ENCODE peak calls at places on chromosomes 5 and 9, in seven cellular contexts. D is esophagus muscularis mucosa, W is suprapubic skin, R is upper lobe of left lung, M is SK-N-SH, I is GM12878, G is spleen. A is an unnamed sample. For H3K36me3, the result is how much of the 10 kb centered on the place peaks cover.

GRCh38 chr5:94884294-94884693 is 265.8 kb downstream of the SLF1 start:
- DNase-seq in G (no peak), W (no peak), R (no peak), M (no peak), I (no peak), D (no peak), A (no peak)

GRCh38 chr5:50564079-50564478 is 102.4 kb upstream of the PARP8 start:
- DNase-seq in I (peak), M (no peak), R (no peak), G (no peak), W (no peak), D (no peak), A (no peak)

GRCh38 chr5:142821733-142822487 is 51.7 kb downstream of the ARHGAP26 start:
- DNase-seq in G (no peak), M (no peak), W (no peak), D (no peak), I (no peak), R (no peak), A (no peak)

GRCh38 chr5:104189031-104189430 is 626.4 kb upstream of the NUDT12 start:
- DNase-seq in G (no peak), I (no peak), R (no peak), M (no peak), W (no peak), D (no peak), A (no peak)

GRCh38 chr5:172909931-172910502 is 49.2 kb upstream of the RPL26L1 start:
- DNase-seq in W (no peak), D (no peak), I (no peak), M (no peak), R (no peak), G (no peak), A (peak)

GRCh38 chr9:82923410-82924242 is 139.3 kb downstream of the RASEF start:
- DNase-seq in M (no peak), W (no peak), G (no peak), D (no peak), I (no peak), R (no peak), A (no peak)

GRCh38 chr5:130871346-130872086 is 293.5 kb downstream of the HINT1 start:
- DNase-seq in I (no peak), R (no peak), M (peak), D (no peak), G (no peak), W (peak), A (no peak)

GRCh38 chr9:76374702-76375543 is 19.3 kb downstream of the RFK start:
- DNase-seq in G (no peak), W (no peak), I (no peak), M (no peak), D (peak), R (peak), A (peak)

DNA sequence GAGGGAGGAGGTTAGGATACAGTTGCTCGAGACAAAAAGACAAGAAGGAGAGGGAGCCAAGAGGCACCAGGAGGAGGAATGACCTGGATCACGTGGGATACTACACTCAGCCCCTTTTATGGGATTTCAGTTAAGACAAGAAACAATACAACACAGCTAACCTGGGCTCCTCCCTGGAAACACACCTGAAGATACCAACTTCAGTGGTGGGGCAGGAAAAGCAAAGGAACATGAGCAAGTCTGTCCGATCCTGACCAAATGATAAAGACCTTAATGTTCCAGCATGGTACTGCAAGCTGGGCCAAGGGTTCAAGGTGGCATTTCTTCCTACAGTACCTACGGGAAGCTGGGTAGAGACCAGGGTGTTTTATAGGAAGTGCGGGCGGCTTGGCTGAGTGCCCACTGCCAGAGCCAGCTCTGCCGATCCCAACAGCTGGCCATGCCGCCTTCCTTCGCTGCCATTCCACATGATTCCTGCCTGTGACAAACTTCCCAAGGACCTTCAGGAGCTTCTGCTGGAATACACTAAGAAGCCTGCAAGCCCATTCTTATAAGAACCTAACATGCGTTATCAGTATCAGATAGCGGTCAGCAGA is 22.1 kb downstream of the MYO10 start:
- DNase-seq in G (no peak), W (no peak), R (no peak), M (no peak), I (no peak), D (no peak), A (no peak)
- H3K27ac ChIP-seq in G (no peak), W (no peak), R (no peak), M (no peak), I (no peak), D (no peak), A (no peak)

GRCh38 chr9:104745852-104746251 is 1.6 kb upstream of the NIPSNAP3A start:
- DNase-seq in G (no peak), R (no peak), M (no peak), D (no peak), W (no peak), I (no peak), A (no peak)

GRCh38 chr9:104740596-104740995 is 6.9 kb upstream of the NIPSNAP3A start:
- DNase-seq in I (no peak), M (no peak), G (no peak), W (no peak), R (no peak), D (no peak), A (no peak)

GRCh38 chr9:104746285-104746684 is 1.2 kb upstream of the NIPSNAP3A start:
- DNase-seq in R (no peak), D (no peak), M (no peak), W (no peak), G (no peak), I (no peak), A (no peak)

GRCh38 chr9:104746798-104747197 is 685 bp upstream of the NIPSNAP3A start:
- DNase-seq in R (no peak), M (no peak), G (no peak), I (no peak), D (no peak), W (no peak), A (no peak)

GRCh38 chr9:104743377-104743985 is 4.0 kb upstream of the NIPSNAP3A start:
- DNase-seq in D (no peak), W (no peak), I (peak), G (no peak), R (no peak), M (peak), A (no peak)
- TF ChIP-seq POLR2AphosphoS5 in D (no peak), W (no peak), I (no peak), G (no peak), R (no peak), M (no peak), A (no peak)

GRCh38 chr5:68296895-68297294 is 81.3 kb downstream of the PIK3R1 start:
- DNase-seq in G (no peak), I (no peak), R (no peak), M (no peak), W (no peak), D (no peak), A (no peak)

GRCh38 chr5:68299105-68299504 is 83.5 kb downstream of the PIK3R1 start:
- DNase-seq in W (no peak), D (no peak), M (no peak), G (no peak), R (no peak), I (no peak), A (no peak)

GRCh38 chr5:68299575-68299974 is 84.0 kb downstream of the PIK3R1 start:
- DNase-seq in D (no peak), I (no peak), M (no peak), R (no peak), G (no peak), W (no peak), A (no peak)

GRCh38 chr5:68295772-68296171 is 80.2 kb downstream of the PIK3R1 start:
- DNase-seq in D (no peak), I (no peak), R (peak), M (no peak), W (no peak), G (no peak), A (no peak)

GRCh38 chr5:68297656-68298055 is 82.1 kb downstream of the PIK3R1 start:
- DNase-seq in G (no peak), D (no peak), R (no peak), I (no peak), M (no peak), W (no peak), A (no peak)
- H3K36me3 ChIP-seq in G (half or more), D (half or more), R (under half), I (under half), M (half or more), W (half or more), A (under half)

GRCh38 chr5:16668194-16668593 is 51.4 kb upstream of the RETREG1 start:
- DNase-seq in W (no peak), M (no peak), I (no peak), G (no peak), R (no peak), D (peak), A (no peak)
- H3K27ac ChIP-seq in W (no peak), M (no peak), I (no peak), G (no peak), R (no peak), D (no peak), A (no peak)

GRCh38 chr9:105151686-105151995 is 92.8 kb upstream of the SLC44A1 start:
- DNase-seq in G (no peak), R (no peak), W (no peak), I (no peak), M (no peak), D (no peak), A (no peak)

GRCh38 chr9:105154723-105155191 is 89.7 kb upstream of the SLC44A1 start:
- DNase-seq in I (no peak), R (peak), G (no peak), D (no peak), W (no peak), M (no peak), A (no peak)

GRCh38 chr9:105158020-105158419 is 86.4 kb upstream of the SLC44A1 start:
- DNase-seq in I (no peak), M (no peak), D (no peak), G (no peak), W (no peak), R (no peak), A (no peak)

GRCh38 chr9:105158898-105159297 is 85.6 kb upstream of the SLC44A1 start:
- DNase-seq in I (no peak), M (no peak), D (no peak), R (no peak), G (no peak), W (no peak), A (no peak)

GRCh38 chr9:105157178-105157583 is 87.3 kb upstream of the SLC44A1 start:
- DNase-seq in D (no peak), M (peak), G (peak), R (peak), W (peak), I (no peak), A (peak)
- TF ChIP-seq POLR2AphosphoS5 in D (peak), M (no peak), G (no peak), R (no peak), W (no peak), I (no peak), A (peak)

GRCh38 chr9:125337282-125337681 is 75.7 kb downstream of the GAPVD1 start:
- DNase-seq in D (no peak), G (no peak), M (no peak), W (no peak), R (no peak), I (no peak), A (no peak)
- H3K36me3 ChIP-seq in D (half or more), G (half or more), M (under half), W (half or more), R (under half), I (under half), A (under half)

GRCh38 chr5:77369566-77369965 is 122.5 kb downstream of the WDR41 start:
- DNase-seq in I (no peak), M (no peak), R (no peak), D (no peak), W (no peak), G (no peak), A (no peak)

GRCh38 chr5:77366717-77367500 is 125.2 kb downstream of the WDR41 start:
- DNase-seq in M (peak), R (no peak), D (peak), I (no peak), G (no peak), W (no peak), A (no peak)

GRCh38 chr5:77367733-77368132 is 124.4 kb downstream of the WDR41 start:
- DNase-seq in M (no peak), I (no peak), G (no peak), R (no peak), W (no peak), D (peak), A (no peak)

DNA sequence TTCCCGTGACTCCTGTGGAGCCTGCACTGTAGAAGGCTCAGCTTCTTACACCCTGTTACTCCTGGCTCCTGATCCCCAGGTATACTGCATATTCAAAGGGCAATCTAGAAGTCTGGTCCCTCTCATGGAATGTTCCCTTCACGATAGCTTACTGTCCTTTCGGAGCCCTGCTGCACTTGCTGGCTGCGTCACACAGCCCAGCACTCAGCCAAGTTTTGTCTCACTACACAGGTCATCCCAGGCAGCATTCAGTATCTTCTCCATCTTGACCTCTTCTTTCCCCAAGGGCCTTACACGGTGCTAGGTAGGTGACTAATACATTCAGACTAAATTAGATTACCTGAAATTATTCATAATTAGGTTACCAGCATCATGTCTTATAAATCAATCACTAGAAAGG is 123.7 kb downstream of the WDR41 start:
- DNase-seq in G (no peak), D (no peak), M (no peak), I (no peak), R (no peak), W (no peak), A (no peak)
- H3K27ac ChIP-seq in G (no peak), D (no peak), M (no peak), I (no peak), R (no peak), W (no peak), A (no peak)

DNA sequence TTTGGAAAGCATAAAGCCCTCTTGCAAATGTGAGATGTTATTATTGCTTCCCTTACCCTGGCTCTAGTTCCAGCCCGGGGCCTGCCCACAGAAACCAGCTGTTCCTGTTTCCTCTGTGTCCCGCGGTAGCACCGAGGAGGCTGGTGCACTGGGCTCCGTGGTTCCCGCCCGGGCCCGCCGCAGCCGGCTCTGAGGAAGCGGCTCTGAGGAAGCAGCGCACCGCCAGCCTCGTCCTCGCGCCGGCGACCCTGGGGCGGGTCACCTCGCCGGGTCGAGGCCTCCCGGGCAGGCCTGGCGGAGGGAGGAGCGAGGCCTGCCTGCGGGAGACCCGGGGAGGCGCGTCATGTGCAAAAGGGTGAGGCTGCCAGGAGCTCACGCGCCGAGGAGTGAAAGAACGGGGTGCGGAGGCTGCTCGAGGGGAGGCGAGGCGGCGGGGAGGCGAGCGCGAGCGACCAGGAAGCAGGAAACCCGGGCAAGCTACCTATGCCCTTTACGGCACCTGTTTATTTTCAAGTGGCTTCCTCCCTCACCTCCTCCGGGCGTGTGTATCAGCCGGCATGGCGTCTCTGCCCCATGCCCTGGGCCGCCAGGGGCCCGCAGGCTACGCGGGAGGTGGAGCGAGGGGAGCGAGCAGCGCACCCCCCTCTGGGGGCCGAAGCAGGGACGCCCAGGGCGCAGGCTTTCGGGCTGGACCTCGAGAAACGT is 61.3 kb upstream of the MEGF10 start:
- DNase-seq in R (peak), D (no peak), I (no peak), G (peak), W (peak), M (peak), A (peak)
- TF ChIP-seq POLR2AphosphoS5 in R (no peak), D (no peak), I (peak), G (peak), W (no peak), M (no peak), A (no peak)

DNA sequence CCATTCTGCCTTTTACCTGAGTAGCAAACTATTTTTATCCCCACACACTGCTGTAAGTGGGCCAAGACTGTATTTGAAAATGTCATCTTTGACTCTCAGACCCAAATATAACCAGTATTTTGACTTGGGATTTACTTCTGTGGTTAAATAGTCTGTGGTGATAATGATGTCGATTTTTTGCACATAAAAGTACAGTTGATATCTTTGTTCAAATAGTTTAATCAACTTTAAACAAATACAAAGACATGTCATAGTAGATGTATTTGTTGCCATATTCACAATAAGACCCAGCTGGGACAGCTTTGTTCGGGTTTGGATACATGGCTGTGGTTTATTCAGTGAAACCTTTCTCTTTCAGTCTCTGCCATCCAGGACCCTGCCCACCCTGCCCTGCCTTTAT is 20.4 kb downstream of the NFX1 start:
- DNase-seq in G (no peak), R (no peak), W (no peak), M (no peak), I (no peak), D (no peak), A (no peak)
- H3K36me3 ChIP-seq in G (half or more), R (half or more), W (half or more), M (half or more), I (under half), D (half or more), A (half or more)